ENCODE peak calls at places on chromosomes 3 and 15, in seven cellular contexts. Z is glutamatergic neuron; R is GM12878; B is activated CD8-positive, alpha-beta T cell treated with anti-CD3 and anti-CD28 coated beads for 36 hours; K is stomach; V is neural crest cell; N is ovary. X is an unnamed sample.

GRCh38 chr15:80416702-80417101 is 12.5 kb downstream of the ARNT2 start:
- DNase-seq in N (no peak), Z (no peak), B (no peak), K (no peak), V (no peak), R (no peak), X (no peak)

GRCh38 chr15:85164841-85165466 is 183.3 kb downstream of the PDE8A start:
- DNase-seq in K (no peak), V (no peak), N (no peak), B (no peak), Z (no peak), R (no peak), X (no peak)

GRCh38 chr15:36884404-36885335 is 215.7 kb downstream of the MEIS2 start:
- DNase-seq in B (no peak), K (no peak), V (no peak), N (no peak), R (no peak), Z (no peak), X (no peak)

GRCh38 chr15:85377986-85378385 is 2.4 kb upstream of the AKAP13 start:
- DNase-seq in V (no peak), R (no peak), N (no peak), K (no peak), B (no peak), Z (no peak), X (no peak)

GRCh38 chr15:83282859-83283812 is 1.3 kb downstream of the BNC1 start:
- DNase-seq in N (no peak), Z (peak), B (no peak), R (no peak), K (no peak), V (peak), X (peak)

GRCh38 chr3:109396811-109397210 is 59.5 kb upstream of the DPPA4 start:
- DNase-seq in B (no peak), N (no peak), R (no peak), Z (no peak), V (no peak), K (no peak), X (no peak)

GRCh38 chr3:183548262-183548769 is 7.2 kb downstream of the KLHL6 start:
- DNase-seq in V (no peak), B (no peak), K (no peak), Z (no peak), R (no peak), N (no peak), X (no peak)

GRCh38 chr3:30607032-30607833 is 832 bp downstream of the TGFBR2 start:
- DNase-seq in K (peak), R (no peak), N (peak), Z (peak), V (peak), B (peak), X (peak)

GRCh38 chr3:11238057-11238456 is 34.1 kb upstream of the ATG7 start:
- DNase-seq in B (peak), R (no peak), N (no peak), V (no peak), K (no peak), Z (no peak), X (no peak)

GRCh38 chr15:27250223-27250622 is 279.2 kb downstream of the GABRG3 start:
- DNase-seq in Z (no peak), V (no peak), N (no peak), K (no peak), B (no peak), R (no peak), X (no peak)

GRCh38 chr15:41161336-41161735 is 45.3 kb upstream of the INO80 start:
- DNase-seq in K (no peak), N (no peak), B (no peak), R (no peak), Z (no peak), V (no peak), X (no peak)

GRCh38 chr3:50089603-50089945 is 855 bp downstream of the RBM5 start:
- DNase-seq in R (no peak), B (peak), N (no peak), K (no peak), V (no peak), Z (no peak), X (peak)

GRCh38 chr15:56736881-56737707 is 3.8 kb upstream of the ZNF280D start:
- DNase-seq in N (no peak), R (no peak), B (no peak), V (no peak), Z (no peak), K (no peak), X (no peak)

GRCh38 chr15:78931439-78931981 is 13.3 kb downstream of the CTSH start:
- DNase-seq in K (no peak), V (no peak), Z (no peak), B (no peak), R (no peak), N (no peak), X (no peak)

GRCh38 chr3:101381809-101382208 is 61.4 kb upstream of the IMPG2 start:
- DNase-seq in V (no peak), Z (no peak), R (no peak), K (no peak), B (no peak), N (no peak), X (peak)
- TF ChIP-seq CTCF in V (peak), Z (no peak), R (peak), K (no peak), B (peak), N (peak), X (no peak)

DNA sequence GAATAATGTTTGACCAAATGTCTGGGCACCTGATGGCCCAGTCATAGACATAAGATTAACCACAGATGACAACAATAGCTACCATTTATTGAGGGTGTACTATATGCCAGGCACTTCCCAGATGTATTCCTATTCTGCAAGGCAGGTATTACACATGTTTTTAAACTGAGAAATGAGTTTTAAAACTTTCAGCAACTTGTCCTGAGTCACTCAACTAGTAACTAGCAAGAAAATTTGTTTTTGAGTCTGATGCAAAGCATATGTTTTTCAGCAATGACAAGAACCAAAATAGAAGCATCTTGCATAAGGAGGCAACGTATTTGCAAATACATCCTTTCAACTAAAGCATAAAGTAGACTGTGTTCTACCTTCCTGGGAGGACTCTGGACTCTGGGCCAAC is 8.2 kb upstream of the SPG21 start:
- DNase-seq in V (no peak), R (no peak), B (no peak), K (no peak), Z (no peak), N (no peak), X (no peak)
- TF ChIP-seq CTCF in V (no peak), R (no peak), B (no peak), K (no peak), Z (no peak), N (no peak), X (no peak)

GRCh38 chr3:82000350-82000749 is 238.9 kb upstream of the GBE1 start:
- DNase-seq in B (no peak), K (no peak), N (no peak), V (no peak), Z (no peak), R (no peak), X (no peak)

GRCh38 chr3:82000773-82001172 is 239.3 kb upstream of the GBE1 start:
- DNase-seq in Z (peak), B (no peak), K (peak), N (no peak), R (no peak), V (no peak), X (no peak)

GRCh38 chr3:81989773-81990172 is 228.3 kb upstream of the GBE1 start:
- DNase-seq in N (no peak), Z (no peak), B (no peak), R (no peak), V (no peak), K (no peak), X (no peak)

GRCh38 chr3:81998139-81998755 is 236.8 kb upstream of the GBE1 start:
- DNase-seq in B (no peak), R (no peak), V (no peak), N (no peak), Z (no peak), K (no peak), X (no peak)

GRCh38 chr3:81995334-81995733 is 233.9 kb upstream of the GBE1 start:
- DNase-seq in K (no peak), Z (no peak), R (no peak), N (no peak), V (no peak), B (no peak), X (no peak)
- TF ChIP-seq CTCF in K (no peak), Z (no peak), R (no peak), N (no peak), V (no peak), B (no peak), X (no peak)

DNA sequence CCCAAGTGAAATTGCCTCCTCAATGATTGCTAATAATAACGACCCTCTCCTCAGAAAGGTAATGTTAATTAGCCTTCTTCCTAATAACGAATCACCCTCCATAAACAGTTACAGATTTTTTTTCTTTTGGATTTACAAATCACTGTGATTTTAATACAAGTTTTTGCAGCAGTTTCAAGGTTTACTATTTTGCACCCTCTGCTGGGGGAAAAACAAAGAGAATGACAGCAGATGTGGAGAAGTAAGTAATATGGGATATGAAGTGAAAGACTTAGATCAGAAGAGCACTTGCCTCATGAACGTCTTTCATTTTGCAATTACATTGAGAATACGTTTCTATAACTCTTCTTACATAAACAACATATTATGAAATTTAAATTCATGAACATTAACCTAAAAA is 16.1 kb upstream of the CNTN3 start:
- DNase-seq in B (no peak), K (no peak), Z (no peak), V (no peak), N (no peak), R (no peak), X (no peak)
- TF ChIP-seq CTCF in B (no peak), K (no peak), Z (no peak), V (peak), N (no peak), R (no peak), X (no peak)

DNA sequence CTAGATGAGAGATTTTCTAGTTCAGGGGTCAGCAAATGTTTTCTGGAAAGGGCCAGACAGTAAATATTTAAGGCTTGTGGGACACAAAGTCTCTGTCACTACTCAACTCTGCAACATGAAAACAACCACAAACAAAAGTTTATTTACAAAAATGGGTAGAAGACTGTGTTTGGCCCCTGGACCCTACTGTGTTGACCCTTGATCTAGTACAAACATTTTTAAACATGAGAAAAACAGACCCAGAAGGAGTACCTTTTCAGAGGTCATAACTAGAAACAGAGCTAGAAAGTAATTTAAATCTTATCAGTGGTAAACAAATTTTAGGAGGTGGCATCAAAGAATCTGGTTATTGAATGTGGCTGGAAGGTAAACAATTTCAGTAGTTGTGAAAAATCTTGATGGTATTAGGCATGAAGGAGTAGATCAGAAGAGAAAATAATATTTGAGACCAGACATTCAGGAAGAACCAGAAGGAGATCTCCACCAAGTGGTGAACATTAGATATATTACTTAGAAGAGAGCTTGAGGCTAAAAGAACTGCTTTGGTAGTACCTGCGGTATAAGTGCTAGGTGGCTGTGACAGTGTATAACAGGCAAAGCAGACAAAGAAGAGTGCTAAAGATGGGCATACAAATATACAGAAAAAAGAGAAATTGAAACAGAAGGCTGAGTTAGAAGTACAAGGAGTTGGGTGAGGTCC is 101.7 kb downstream of the NR1I2 start:
- DNase-seq in N (no peak), R (no peak), B (no peak), Z (no peak), K (no peak), V (no peak), X (no peak)
- TF ChIP-seq CTCF in N (no peak), R (no peak), B (no peak), Z (no peak), K (no peak), V (peak), X (no peak)

DNA sequence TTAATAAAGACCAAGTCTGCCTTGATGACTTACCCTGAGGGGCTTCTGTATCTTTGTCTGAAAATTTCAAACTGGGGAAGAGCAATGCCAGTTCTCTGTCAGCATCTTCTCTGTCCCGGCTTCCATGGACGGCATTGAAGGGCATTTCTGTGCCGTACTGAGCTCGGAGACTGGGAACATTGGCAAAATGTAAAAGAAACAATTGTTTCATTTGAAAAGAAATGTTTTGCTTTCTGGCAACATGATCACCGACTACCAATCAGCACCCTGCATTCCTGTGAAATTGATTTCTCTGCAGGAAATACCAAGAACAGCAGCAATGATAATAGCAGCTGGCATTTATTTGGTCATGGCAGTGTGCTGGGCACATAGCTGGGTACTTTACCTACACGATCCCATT is 26.2 kb downstream of the NME9 start:
- DNase-seq in Z (no peak), K (no peak), B (no peak), R (no peak), N (no peak), V (no peak), X (no peak)
- TF ChIP-seq CTCF in Z (no peak), K (no peak), B (no peak), R (no peak), N (no peak), V (no peak), X (no peak)

GRCh38 chr15:67943961-67944674 is 104.3 kb upstream of the RNU6-1 start:
- DNase-seq in B (no peak), R (no peak), N (peak), K (peak), V (no peak), Z (no peak), X (no peak)
- TF ChIP-seq CTCF in B (no peak), R (no peak), N (no peak), K (no peak), V (no peak), Z (no peak), X (no peak)

GRCh38 chr3:127406309-127407025 is 118.6 kb upstream of the PRR20G start:
- DNase-seq in K (peak), B (peak), R (no peak), Z (no peak), V (no peak), N (no peak), X (no peak)
- TF ChIP-seq CTCF in K (no peak), B (no peak), R (peak), Z (peak), V (peak), N (no peak), X (no peak)

DNA sequence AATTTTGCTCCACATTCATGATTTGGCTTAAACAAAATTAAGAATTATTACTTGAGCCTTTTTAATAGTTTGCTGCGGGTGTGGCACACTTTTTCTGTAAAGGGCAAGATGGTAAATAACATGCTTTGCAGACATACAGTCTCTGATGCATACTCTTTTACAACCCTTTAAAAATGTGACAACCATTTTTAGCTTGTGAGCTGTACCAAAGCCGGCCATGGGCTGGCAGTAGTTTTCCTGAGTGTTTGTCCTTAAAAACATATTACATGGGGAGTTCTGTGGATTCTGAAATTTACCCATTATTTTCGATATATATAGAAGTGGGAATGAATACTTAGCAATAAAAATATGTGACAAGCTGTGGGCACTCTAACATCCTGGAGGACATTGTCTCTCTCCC is 163.4 kb downstream of the FNDC3B start:
- DNase-seq in K (no peak), N (no peak), R (no peak), V (no peak), Z (no peak), B (no peak), X (no peak)
- TF ChIP-seq CTCF in K (no peak), N (no peak), R (no peak), V (no peak), Z (no peak), B (no peak), X (no peak)

GRCh38 chr3:151086484-151087456 is 1.3 kb downstream of the MED12L start:
- DNase-seq in V (peak), K (peak), R (no peak), N (peak), Z (peak), B (peak), X (peak)

GRCh38 chr3:151084893-151085226 is 604 bp upstream of the MED12L start:
- DNase-seq in N (no peak), V (no peak), K (no peak), Z (no peak), B (no peak), R (no peak), X (no peak)

GRCh38 chr3:151085889-151086483 is 522 bp downstream of the MED12L start:
- DNase-seq in V (peak), B (peak), K (no peak), N (peak), Z (peak), R (no peak), X (peak)

GRCh38 chr3:151082880-151083838 is 2.3 kb upstream of the MED12L start:
- DNase-seq in V (no peak), K (no peak), Z (no peak), B (no peak), R (no peak), N (no peak), X (no peak)

GRCh38 chr3:151085227-151085888 is at the start of gene MED12L:
- DNase-seq in B (peak), Z (peak), R (no peak), V (peak), K (peak), N (peak), X (peak)
- TF ChIP-seq CTCF in B (no peak), Z (no peak), R (no peak), V (no peak), K (no peak), N (no peak), X (no peak)

X was measured in GM13976.